ENCODE peak calls at places on chromosomes 11 and 22, in eight cellular contexts. V is body of pancreas, B is brain microvascular endothelial cell, M is cardiac muscle cell, T is GM23338, F is fibroblast of mammary gland, J is fibroblast of the aortic adventitia, Z is suprapubic skin. X is an unnamed sample.

GRCh38 chr11:128902515-128903066 is 11.4 kb downstream of the KCNJ5 start:
- DNase-seq in V (no peak), B (peak), M (no peak), T (peak), F (peak), J (peak), Z (no peak), X (no peak)

GRCh38 chr11:8201524-8202365 is 32.9 kb upstream of the RIC3 start:
- DNase-seq in V (no peak), B (no peak), M (no peak), T (no peak), F (no peak), J (no peak), Z (no peak), X (no peak)

GRCh38 chr11:126007263-126007662 is 55.4 kb downstream of the CDON start:
- DNase-seq in V (no peak), B (peak), M (peak), T (no peak), F (peak), J (peak), Z (no peak), X (no peak)

GRCh38 chr22:44363980-44364749 is 51.4 kb upstream of the SHISAL1 start:
- DNase-seq in V (no peak), B (no peak), M (no peak), T (no peak), F (no peak), J (no peak), Z (peak), X (no peak)

GRCh38 chr11:111663820-111664219 is 61.6 kb downstream of the SIK2 start:
- DNase-seq in V (peak), B (peak), M (peak), T (no peak), F (peak), J (peak), Z (no peak), X (no peak)

GRCh38 chr11:114059278-114059983 is at the start of gene ZBTB16:
- DNase-seq in V (peak), B (no peak), M (peak), T (peak), F (peak), J (no peak), Z (peak), X (no peak)

GRCh38 chr11:77821349-77821851 is 456 bp downstream of the AAMDC start:
- DNase-seq in V (peak), B (peak), M (peak), T (peak), F (peak), J (peak), Z (peak), X (no peak)

GRCh38 chr11:62193954-62194353 is 3.9 kb downstream of the SCGB1D1 start:
- DNase-seq in V (no peak), B (no peak), M (peak), T (peak), F (no peak), J (no peak), Z (no peak), X (no peak)

GRCh38 chr22:29817724-29818123 is 20.4 kb downstream of the ASCC2 start:
- DNase-seq in V (no peak), B (no peak), M (no peak), T (no peak), F (no peak), J (no peak), Z (no peak), X (no peak)

GRCh38 chr11:75582935-75583709 is 21.1 kb downstream of the SERPINH1 start:
- DNase-seq in V (peak), B (peak), M (peak), T (peak), F (peak), J (peak), Z (peak), X (no peak)

GRCh38 chr11:74723511-74723910 is 7.7 kb downstream of the CHRDL2 start:
- DNase-seq in V (no peak), B (no peak), M (no peak), T (no peak), F (no peak), J (no peak), Z (no peak), X (no peak)

GRCh38 chr11:78290293-78291176 is 101.8 kb downstream of the USP35 start:
- DNase-seq in V (no peak), B (peak), M (peak), T (no peak), F (peak), J (peak), Z (no peak), X (no peak)

GRCh38 chr11:102283088-102283487 is 34.2 kb upstream of the BIRC3 start:
- DNase-seq in V (no peak), B (no peak), M (no peak), T (no peak), F (no peak), J (peak), Z (no peak), X (no peak)

GRCh38 chr11:118343248-118343647 is 743 bp upstream of the CD3D start:
- DNase-seq in V (no peak), B (no peak), M (no peak), T (no peak), F (no peak), J (no peak), Z (no peak), X (no peak)

GRCh38 chr11:114774599-114775365 is 96.5 kb downstream of the NXPE2 start:
- DNase-seq in V (no peak), B (no peak), M (peak), T (peak), F (no peak), J (no peak), Z (no peak), X (peak)

GRCh38 chr11:116186592-116186991 is 586.2 kb downstream of the BUD13 start:
- DNase-seq in V (no peak), B (no peak), M (no peak), T (no peak), F (no peak), J (no peak), Z (no peak), X (no peak)

GRCh38 chr11:45857834-45858492 is 10.7 kb downstream of the CRY2 start:
- DNase-seq in V (peak), B (peak), M (peak), T (no peak), F (peak), J (peak), Z (peak), X (no peak)

GRCh38 chr11:78268516-78269410 is 80.0 kb downstream of the USP35 start:
- DNase-seq in V (no peak), B (no peak), M (peak), T (no peak), F (peak), J (peak), Z (no peak), X (no peak)

GRCh38 chr22:42967933-42968332 is 47.0 kb downstream of the PACSIN2 start:
- DNase-seq in V (peak), B (no peak), M (no peak), T (no peak), F (peak), J (no peak), Z (peak), X (no peak)

GRCh38 chr11:40190294-40190693 is 1269.2 kb downstream of the LRRC4C start:
- DNase-seq in V (no peak), B (no peak), M (no peak), T (no peak), F (no peak), J (no peak), Z (no peak), X (no peak)

GRCh38 chr11:87425391-87425790 is 387.7 kb downstream of the TMEM135 start:
- DNase-seq in V (no peak), B (peak), M (no peak), T (no peak), F (peak), J (no peak), Z (no peak), X (no peak)

GRCh38 chr11:74371269-74372039 is 26.8 kb downstream of the PGM2L1 start:
- DNase-seq in V (no peak), B (peak), M (peak), T (no peak), F (peak), J (no peak), Z (no peak), X (no peak)

GRCh38 chr11:103898065-103898464 is 138.4 kb upstream of the DDI1 start:
- DNase-seq in V (no peak), B (no peak), M (no peak), T (no peak), F (no peak), J (no peak), Z (no peak), X (no peak)

GRCh38 chr11:105130189-105130813 is 9.3 kb downstream of the CARD18 start:
- DNase-seq in V (no peak), B (no peak), M (no peak), T (no peak), F (no peak), J (no peak), Z (no peak), X (no peak)

GRCh38 chr11:43942651-43943356 is 367 bp downstream of the C11orf96 start:
- DNase-seq in V (no peak), B (peak), M (peak), T (peak), F (no peak), J (no peak), Z (no peak), X (no peak)

GRCh38 chr11:123475478-123475877 is 45.4 kb downstream of the GRAMD1B start:
- DNase-seq in V (no peak), B (peak), M (peak), T (peak), F (peak), J (peak), Z (no peak), X (no peak)

GRCh38 chr11:77882396-77882795 is 61.5 kb downstream of the AAMDC start:
- DNase-seq in V (no peak), B (no peak), M (peak), T (no peak), F (no peak), J (peak), Z (no peak), X (no peak)

GRCh38 chr11:116580828-116581227 is 192.0 kb downstream of the BUD13 start:
- DNase-seq in V (no peak), B (no peak), M (no peak), T (peak), F (no peak), J (no peak), Z (no peak), X (no peak)

GRCh38 chr11:30949838-30950237 is 363.7 kb upstream of the MPPED2 start:
- DNase-seq in V (no peak), B (no peak), M (no peak), T (no peak), F (no peak), J (no peak), Z (no peak), X (no peak)

DNA sequence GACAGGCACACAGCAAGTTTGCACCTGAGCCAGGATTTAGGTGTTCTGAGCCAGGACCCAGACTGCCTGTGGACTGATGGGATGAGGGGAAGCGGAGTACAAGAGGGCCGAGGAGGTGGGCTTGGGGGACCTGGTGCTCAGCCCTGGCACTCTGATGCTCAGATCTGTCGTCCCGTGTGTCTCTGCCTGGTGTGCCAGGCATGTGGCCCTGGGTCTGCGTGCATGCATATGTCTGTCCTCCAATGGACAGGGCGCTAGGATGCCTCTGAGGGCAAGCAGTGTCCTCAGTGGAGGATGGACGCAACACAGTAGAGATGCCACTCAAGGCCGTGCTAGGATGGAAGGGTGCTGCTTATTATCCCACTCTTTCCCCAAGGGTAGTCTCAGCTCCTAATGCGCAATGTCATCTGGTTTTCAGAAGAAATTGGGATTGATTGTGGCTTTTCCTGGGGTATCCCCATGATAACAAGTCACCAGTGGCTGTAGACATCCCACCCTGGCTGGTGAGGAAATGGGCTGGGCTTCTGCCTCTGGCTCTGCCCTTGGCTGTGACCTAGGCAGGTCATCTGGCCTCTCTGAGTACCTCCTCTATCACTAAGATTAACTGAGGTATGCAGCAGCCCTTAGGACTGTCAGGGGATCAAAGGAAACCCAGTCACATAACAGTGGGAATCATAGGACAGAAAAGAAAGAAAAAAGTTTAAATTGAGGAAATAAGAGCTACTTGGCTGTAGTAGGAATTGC is 35.7 kb upstream of the SUSD2 start:
- DNase-seq in V (no peak), B (no peak), M (no peak), T (no peak), F (no peak), J (no peak), Z (no peak), X (no peak)
- H3K4me3 ChIP-seq in V (no peak), B (no peak), M (no peak), T (no peak), F (no peak), J (no peak), Z (no peak), X (no peak)

GRCh38 chr11:108511851-108512474 is 13.8 kb upstream of the POGLUT3 start:
- DNase-seq in V (no peak), B (peak), M (peak), T (no peak), F (peak), J (peak), Z (no peak), X (no peak)
- H3K4me3 ChIP-seq in V (no peak), B (no peak), M (no peak), T (no peak), F (no peak), J (no peak), Z (no peak), X (no peak)

GRCh38 chr11:60854847-60855725 is 664 bp downstream of the PTGDR2 start:
- DNase-seq in V (no peak), B (no peak), M (no peak), T (no peak), F (no peak), J (peak), Z (no peak), X (no peak)

GRCh38 chr11:60858236-60858635 is 2.5 kb upstream of the PTGDR2 start:
- DNase-seq in V (no peak), B (no peak), M (no peak), T (no peak), F (no peak), J (no peak), Z (no peak), X (no peak)

GRCh38 chr11:60857378-60858232 is 1.9 kb upstream of the PTGDR2 start:
- DNase-seq in V (no peak), B (peak), M (no peak), T (no peak), F (peak), J (peak), Z (no peak), X (no peak)

GRCh38 chr11:60854140-60854846 is 1.5 kb downstream of the PTGDR2 start:
- DNase-seq in V (no peak), B (no peak), M (no peak), T (no peak), F (no peak), J (no peak), Z (no peak), X (no peak)

GRCh38 chr11:60855726-60856633 is at the start of gene PTGDR2:
- DNase-seq in V (no peak), B (no peak), M (peak), T (no peak), F (no peak), J (no peak), Z (no peak), X (no peak)
- H3K4me3 ChIP-seq in V (no peak), B (no peak), M (no peak), T (no peak), F (no peak), J (no peak), Z (no peak), X (no peak)

GRCh38 chr22:45430871-45431270 is 17.4 kb downstream of the RIBC2 start:
- DNase-seq in V (no peak), B (no peak), M (no peak), T (no peak), F (no peak), J (no peak), Z (peak), X (no peak)

GRCh38 chr22:45438364-45438763 is 24.9 kb downstream of the RIBC2 start:
- DNase-seq in V (no peak), B (no peak), M (no peak), T (no peak), F (no peak), J (no peak), Z (no peak), X (no peak)

GRCh38 chr22:45441158-45441557 is 27.7 kb downstream of the RIBC2 start:
- DNase-seq in V (peak), B (peak), M (peak), T (peak), F (peak), J (peak), Z (no peak), X (no peak)

GRCh38 chr22:45429921-45430775 is 16.7 kb downstream of the RIBC2 start:
- DNase-seq in V (no peak), B (no peak), M (no peak), T (no peak), F (no peak), J (no peak), Z (peak), X (no peak)

GRCh38 chr22:45435544-45436139 is 22.1 kb downstream of the RIBC2 start:
- DNase-seq in V (peak), B (peak), M (peak), T (peak), F (peak), J (peak), Z (peak), X (peak)
- H3K4me3 ChIP-seq in V (no peak), B (no peak), M (no peak), T (no peak), F (no peak), J (no peak), Z (no peak), X (no peak)

GRCh38 chr11:33133761-33134160 is 27.5 kb downstream of the CSTF3 start:
- DNase-seq in V (no peak), B (no peak), M (no peak), T (peak), F (no peak), J (no peak), Z (no peak), X (no peak)

GRCh38 chr11:33132510-33132909 is 28.8 kb downstream of the CSTF3 start:
- DNase-seq in V (no peak), B (no peak), M (no peak), T (peak), F (no peak), J (no peak), Z (no peak), X (no peak)

GRCh38 chr11:33135216-33135615 is 26.1 kb downstream of the CSTF3 start:
- DNase-seq in V (no peak), B (peak), M (peak), T (no peak), F (peak), J (peak), Z (no peak), X (no peak)

GRCh38 chr11:33135768-33136443 is 25.4 kb downstream of the CSTF3 start:
- DNase-seq in V (no peak), B (no peak), M (peak), T (no peak), F (no peak), J (no peak), Z (no peak), X (no peak)
- H3K4me3 ChIP-seq in V (no peak), B (no peak), M (no peak), T (no peak), F (no peak), J (no peak), Z (no peak), X (no peak)

DNA sequence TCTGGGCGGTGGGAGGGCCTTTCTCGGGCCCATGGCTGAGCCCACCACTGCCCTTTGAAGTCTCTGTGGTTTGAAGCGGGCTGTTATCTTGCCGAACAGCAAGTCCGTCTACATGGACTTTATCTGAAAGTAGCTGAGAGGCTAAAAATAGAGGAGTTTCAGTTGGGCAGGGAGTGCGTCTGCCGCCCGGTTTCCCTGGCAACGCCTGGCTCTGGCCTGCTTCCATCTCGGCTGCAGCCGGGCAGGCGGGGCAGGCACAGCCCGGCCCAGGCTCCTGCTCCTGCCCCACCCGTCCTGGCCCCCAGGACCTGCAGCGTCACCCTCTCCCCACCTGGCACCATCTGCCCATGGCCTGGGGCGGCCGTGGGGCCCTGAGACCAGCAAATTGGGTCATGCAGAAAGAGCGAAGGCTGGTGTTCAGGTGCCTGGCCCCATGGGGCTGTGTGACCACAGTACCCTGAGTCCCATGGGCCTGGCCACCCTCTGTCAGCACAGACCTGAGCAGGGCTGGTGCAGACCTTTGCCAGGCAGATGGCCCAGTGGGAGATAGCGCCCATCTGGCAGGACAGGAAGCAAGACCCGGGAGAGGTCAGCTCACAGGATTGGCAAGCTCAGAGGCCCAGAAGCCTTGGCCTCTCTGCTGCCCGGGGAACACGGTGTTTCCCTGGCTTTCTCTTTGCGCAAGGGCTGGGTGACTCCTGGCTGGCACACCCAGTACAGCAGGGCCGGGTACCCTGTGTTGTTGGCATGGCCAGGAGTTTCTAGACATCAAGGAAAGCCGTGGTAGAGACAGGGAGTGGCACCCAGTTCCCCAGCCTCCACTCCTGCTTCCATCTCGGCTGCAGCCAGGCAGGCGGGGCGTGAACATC is 79.1 kb upstream of the KCNQ1OT1 start:
- DNase-seq in V (peak), B (peak), M (peak), T (no peak), F (no peak), J (peak), Z (peak), X (no peak)
- H3K4me3 ChIP-seq in V (no peak), B (no peak), M (no peak), T (no peak), F (no peak), J (no peak), Z (no peak), X (no peak)

GRCh38 chr11:134762248-134763029 is 350.4 kb upstream of the B3GAT1 start:
- DNase-seq in V (no peak), B (no peak), M (peak), T (peak), F (peak), J (no peak), Z (no peak), X (no peak)
- H3K4me3 ChIP-seq in V (no peak), B (peak), M (no peak), T (peak), F (peak), J (no peak), Z (peak), X (no peak)

GRCh38 chr22:19723165-19723989 is at the start of gene GP1BB:
- DNase-seq in V (peak), B (peak), M (peak), T (peak), F (no peak), J (no peak), Z (no peak), X (no peak)
- H3K4me3 ChIP-seq in V (no peak), B (no peak), M (peak), T (peak), F (no peak), J (no peak), Z (peak), X (peak)